ENCODE peak calls at places on chromosomes 16 and 17, in six cellular contexts. One of them, this sample, is unnamed.

GRCh38 chr16:84341533-84342295 is 26.6 kb upstream of the ATP2C2 start:
- DNase-seq in lung: no peak
- DNase-seq in tibial artery: no peak
- DNase-seq in ovary: no peak
- DNase-seq in cardiac fibroblast: no peak
- DNase-seq in GM10248: no peak
- DNase-seq in this sample: no peak

GRCh38 chr17:39753514-39754160 is 15.9 kb downstream of the GRB7 start:
- DNase-seq in tibial artery: peak; percentile 28
- DNase-seq in ovary: no peak
- DNase-seq in GM10248: peak; percentile 81
- DNase-seq in cardiac fibroblast: no peak
- DNase-seq in lung: peak; percentile 47
- DNase-seq in this sample: no peak

GRCh38 chr16:46822270-46822669 is 8.7 kb downstream of the C16orf87 start:
- DNase-seq in ovary: no peak
- DNase-seq in lung: no peak
- DNase-seq in cardiac fibroblast: peak; percentile 65
- DNase-seq in tibial artery: no peak
- DNase-seq in GM10248: peak; percentile 42
- DNase-seq in this sample: no peak

GRCh38 chr17:14323522-14323981 is 22.7 kb downstream of the HS3ST3B1 start:
- DNase-seq in ovary: no peak
- DNase-seq in lung: no peak
- DNase-seq in tibial artery: no peak
- DNase-seq in cardiac fibroblast: no peak
- DNase-seq in GM10248: no peak
- DNase-seq in this sample: no peak

GRCh38 chr17:48513097-48513496 is 17.7 kb downstream of the HOXB1 start:
- DNase-seq in ovary: no peak
- DNase-seq in tibial artery: no peak
- DNase-seq in lung: no peak
- DNase-seq in GM10248: peak; percentile 31
- DNase-seq in cardiac fibroblast: no peak
- DNase-seq in this sample: no peak

GRCh38 chr17:12097326-12097725 is 76.6 kb downstream of the MAP2K4 start:
- DNase-seq in GM10248: no peak
- DNase-seq in ovary: no peak
- DNase-seq in cardiac fibroblast: peak; percentile 75
- DNase-seq in tibial artery: no peak
- DNase-seq in lung: no peak
- DNase-seq in this sample: no peak

GRCh38 chr17:81577278-81578000 is 25.3 kb upstream of the FAAP100 start:
- DNase-seq in GM10248: no peak
- DNase-seq in tibial artery: no peak
- DNase-seq in cardiac fibroblast: peak; percentile 62
- DNase-seq in lung: peak; percentile 49
- DNase-seq in ovary: peak; percentile 38
- DNase-seq in this sample: no peak

GRCh38 chr17:83079340-83079747 is at the start of gene METRNL:
- DNase-seq in ovary: peak; percentile 76
- DNase-seq in tibial artery: peak; percentile 72
- DNase-seq in GM10248: peak; percentile 96
- DNase-seq in cardiac fibroblast: peak; percentile 62
- DNase-seq in lung: peak; percentile 74
- DNase-seq in this sample: no peak

GRCh38 chr17:21397341-21398050 is 21.3 kb downstream of the KCNJ12 start:
- DNase-seq in tibial artery: peak; percentile 72
- DNase-seq in ovary: peak; percentile 42
- DNase-seq in GM10248: no peak
- DNase-seq in lung: no peak
- DNase-seq in cardiac fibroblast: peak; percentile 61
- DNase-seq in this sample: no peak

GRCh38 chr17:57211010-57211411 is 45.3 kb upstream of the MSI2 start:
- DNase-seq in GM10248: no peak
- DNase-seq in cardiac fibroblast: peak; percentile 46
- DNase-seq in ovary: no peak
- DNase-seq in tibial artery: no peak
- DNase-seq in lung: no peak
- DNase-seq in this sample: no peak

GRCh38 chr16:23254338-23254737 is 47.8 kb upstream of the SCNN1B start:
- DNase-seq in lung: no peak
- DNase-seq in ovary: no peak
- DNase-seq in cardiac fibroblast: peak; percentile 10
- DNase-seq in GM10248: no peak
- DNase-seq in tibial artery: no peak
- DNase-seq in this sample: no peak

GRCh38 chr16:68146583-68146982 is 61.4 kb downstream of the NFATC3 start:
- DNase-seq in cardiac fibroblast: peak; percentile 46
- DNase-seq in ovary: no peak
- DNase-seq in lung: no peak
- DNase-seq in tibial artery: no peak
- DNase-seq in GM10248: no peak
- DNase-seq in this sample: no peak

GRCh38 chr16:496097-496886 is 31.2 kb upstream of the CAPN15 start:
- DNase-seq in cardiac fibroblast: no peak
- DNase-seq in GM10248: no peak
- DNase-seq in lung: no peak
- DNase-seq in tibial artery: no peak
- DNase-seq in ovary: no peak
- DNase-seq in this sample: no peak

GRCh38 chr17:64477849-64478248 is 19.0 kb downstream of the POLG2 start:
- DNase-seq in GM10248: no peak
- DNase-seq in ovary: no peak
- DNase-seq in cardiac fibroblast: no peak
- DNase-seq in tibial artery: no peak
- DNase-seq in lung: no peak
- DNase-seq in this sample: no peak

GRCh38 chr17:27349540-27350021 is 55.7 kb downstream of the WSB1 start:
- DNase-seq in cardiac fibroblast: no peak
- DNase-seq in GM10248: no peak
- DNase-seq in ovary: peak; percentile 24
- DNase-seq in lung: no peak
- DNase-seq in tibial artery: no peak
- DNase-seq in this sample: no peak

GRCh38 chr16:22692916-22693646 is 120.9 kb upstream of the HS3ST2 start:
- DNase-seq in ovary: no peak
- DNase-seq in GM10248: no peak
- DNase-seq in lung: no peak
- DNase-seq in tibial artery: no peak
- DNase-seq in cardiac fibroblast: no peak
- DNase-seq in this sample: no peak

GRCh38 chr17:83041305-83041704 is 38.1 kb upstream of the METRNL start:
- DNase-seq in ovary: no peak
- DNase-seq in cardiac fibroblast: no peak
- DNase-seq in lung: no peak
- DNase-seq in GM10248: no peak
- DNase-seq in tibial artery: no peak
- DNase-seq in this sample: no peak

GRCh38 chr17:37527249-37527851 is 37.7 kb downstream of the DUSP14 start:
- DNase-seq in tibial artery: no peak
- DNase-seq in ovary: no peak
- DNase-seq in GM10248: peak; percentile 38
- DNase-seq in cardiac fibroblast: peak; percentile 70
- DNase-seq in lung: no peak
- DNase-seq in this sample: no peak

GRCh38 chr17:19414396-19415280 is 3.6 kb downstream of the RNF112 start:
- DNase-seq in ovary: no peak
- DNase-seq in GM10248: no peak
- DNase-seq in cardiac fibroblast: no peak
- DNase-seq in lung: no peak
- DNase-seq in tibial artery: no peak
- DNase-seq in this sample: peak; percentile 52

GRCh38 chr16:78407191-78407590 is 307.7 kb downstream of the WWOX start:
- DNase-seq in ovary: no peak
- DNase-seq in lung: no peak
- DNase-seq in GM10248: no peak
- DNase-seq in cardiac fibroblast: no peak
- DNase-seq in tibial artery: no peak
- DNase-seq in this sample: no peak

GRCh38 chr16:9000664-9001063 is 37.0 kb upstream of the USP7 start:
- DNase-seq in cardiac fibroblast: no peak
- DNase-seq in lung: no peak
- DNase-seq in GM10248: no peak
- DNase-seq in ovary: no peak
- DNase-seq in tibial artery: no peak
- DNase-seq in this sample: no peak

GRCh38 chr17:44333371-44333770 is 8.7 kb upstream of the SLC25A39 start:
- DNase-seq in lung: no peak
- DNase-seq in ovary: no peak
- DNase-seq in GM10248: no peak
- DNase-seq in cardiac fibroblast: no peak
- DNase-seq in tibial artery: peak; percentile 45
- DNase-seq in this sample: no peak

GRCh38 chr17:6608321-6608720 is 32.2 kb downstream of the KIAA0753 start:
- DNase-seq in GM10248: no peak
- DNase-seq in tibial artery: no peak
- DNase-seq in cardiac fibroblast: peak; percentile 48
- DNase-seq in lung: no peak
- DNase-seq in ovary: no peak
- DNase-seq in this sample: no peak

GRCh38 chr16:69126221-69126620 is 6.2 kb downstream of the CHTF8 start:
- DNase-seq in ovary: no peak
- DNase-seq in lung: no peak
- DNase-seq in GM10248: no peak
- DNase-seq in tibial artery: no peak
- DNase-seq in cardiac fibroblast: no peak
- DNase-seq in this sample: no peak

GRCh38 chr16:28193530-28194423 is 18.0 kb downstream of the XPO6 start:
- DNase-seq in tibial artery: no peak
- DNase-seq in ovary: no peak
- DNase-seq in GM10248: no peak
- DNase-seq in cardiac fibroblast: peak; percentile 93
- DNase-seq in lung: no peak
- DNase-seq in this sample: peak; percentile 58

GRCh38 chr16:28196331-28196987 is 15.3 kb downstream of the XPO6 start:
- DNase-seq in lung: no peak
- DNase-seq in GM10248: no peak
- DNase-seq in tibial artery: no peak
- DNase-seq in cardiac fibroblast: no peak
- DNase-seq in ovary: no peak
- DNase-seq in this sample: no peak

GRCh38 chr16:28192811-28193529 is 18.8 kb downstream of the XPO6 start:
- DNase-seq in ovary: no peak
- DNase-seq in lung: no peak
- DNase-seq in tibial artery: no peak
- DNase-seq in GM10248: peak; percentile 74
- DNase-seq in cardiac fibroblast: no peak
- DNase-seq in this sample: no peak

GRCh38 chr16:28191364-28191985 is 20.3 kb downstream of the XPO6 start:
- DNase-seq in tibial artery: no peak
- DNase-seq in ovary: no peak
- DNase-seq in lung: no peak
- DNase-seq in cardiac fibroblast: no peak
- DNase-seq in GM10248: no peak
- DNase-seq in this sample: no peak

GRCh38 chr16:28195859-28196258 is 15.9 kb downstream of the XPO6 start:
- DNase-seq in ovary: no peak
- DNase-seq in GM10248: no peak
- DNase-seq in tibial artery: no peak
- DNase-seq in cardiac fibroblast: no peak
- DNase-seq in lung: no peak
- DNase-seq in this sample: no peak
- TF ChIP-seq CTCF in ovary: no peak
- TF ChIP-seq CTCF in GM10248: no peak
- TF ChIP-seq CTCF in tibial artery: no peak
- TF ChIP-seq CTCF in cardiac fibroblast: no peak
- TF ChIP-seq CTCF in lung: no peak
- TF ChIP-seq CTCF in this sample: no peak

GRCh38 chr16:77043076-77043475 is 147.9 kb upstream of the MON1B start:
- DNase-seq in cardiac fibroblast: peak; percentile 46
- DNase-seq in GM10248: no peak
- DNase-seq in tibial artery: no peak
- DNase-seq in lung: no peak
- DNase-seq in ovary: no peak
- DNase-seq in this sample: no peak
- TF ChIP-seq CTCF in cardiac fibroblast: peak; percentile 36
- TF ChIP-seq CTCF in GM10248: peak; percentile 21
- TF ChIP-seq CTCF in tibial artery: no peak
- TF ChIP-seq CTCF in lung: no peak
- TF ChIP-seq CTCF in ovary: no peak
- TF ChIP-seq CTCF in this sample: no peak

DNA sequence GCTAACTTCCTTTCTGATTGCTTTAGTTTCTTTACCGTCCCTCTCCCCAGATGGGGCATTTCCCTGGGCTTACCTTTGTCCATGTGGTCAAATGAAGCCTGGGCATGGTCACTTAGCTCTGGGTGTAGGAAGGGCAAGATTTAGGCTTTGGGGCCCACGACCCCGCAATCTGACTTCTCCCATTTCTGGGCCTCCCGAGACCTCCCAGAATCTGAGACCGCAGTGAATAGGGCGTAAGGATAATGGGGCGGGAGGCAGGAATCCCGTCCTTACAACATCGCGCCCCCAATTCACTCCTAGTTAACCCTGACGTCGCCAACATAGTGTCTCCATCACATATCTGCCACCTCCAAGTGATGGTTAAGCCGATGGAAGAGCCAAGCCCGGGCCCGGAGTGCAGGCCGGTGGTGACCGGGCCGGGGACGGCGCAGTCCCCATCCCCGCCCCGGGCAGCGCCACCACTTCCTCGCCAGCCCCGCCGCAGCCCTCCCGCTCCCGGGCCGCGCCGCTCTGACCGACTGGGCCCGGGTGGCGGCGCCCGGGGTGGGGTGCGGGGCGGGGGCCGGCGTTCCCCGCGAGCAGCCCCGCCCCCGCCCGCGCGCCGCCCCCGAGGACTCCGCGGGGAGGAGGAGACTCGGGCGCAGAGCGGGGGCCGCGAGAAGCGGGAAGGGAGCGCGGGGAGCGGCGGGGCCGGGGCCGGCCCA is at the start of gene RHBDL3:
- DNase-seq in lung: no peak
- DNase-seq in ovary: peak; percentile 58
- DNase-seq in GM10248: no peak
- DNase-seq in tibial artery: no peak
- DNase-seq in cardiac fibroblast: no peak
- DNase-seq in this sample: no peak
- TF ChIP-seq CTCF in lung: no peak
- TF ChIP-seq CTCF in ovary: no peak
- TF ChIP-seq CTCF in GM10248: no peak
- TF ChIP-seq CTCF in tibial artery: no peak
- TF ChIP-seq CTCF in cardiac fibroblast: no peak
- TF ChIP-seq CTCF in this sample: no peak

GRCh38 chr17:74892974-74893911 is at the start of gene FADS6:
- DNase-seq in GM10248: no peak
- DNase-seq in tibial artery: no peak
- DNase-seq in cardiac fibroblast: no peak
- DNase-seq in ovary: no peak
- DNase-seq in lung: no peak
- DNase-seq in this sample: no peak

GRCh38 chr17:74893936-74894671 is 671 bp upstream of the FADS6 start:
- DNase-seq in cardiac fibroblast: no peak
- DNase-seq in tibial artery: no peak
- DNase-seq in ovary: no peak
- DNase-seq in GM10248: no peak
- DNase-seq in lung: no peak
- DNase-seq in this sample: no peak

GRCh38 chr17:74890554-74890953 is 2.9 kb downstream of the FADS6 start:
- DNase-seq in ovary: no peak
- DNase-seq in tibial artery: no peak
- DNase-seq in lung: no peak
- DNase-seq in GM10248: no peak
- DNase-seq in cardiac fibroblast: no peak
- DNase-seq in this sample: no peak

GRCh38 chr17:74888440-74888839 is 5.0 kb downstream of the FADS6 start:
- DNase-seq in tibial artery: no peak
- DNase-seq in lung: no peak
- DNase-seq in GM10248: no peak
- DNase-seq in cardiac fibroblast: no peak
- DNase-seq in ovary: no peak
- DNase-seq in this sample: no peak

GRCh38 chr17:74892013-74892841 is 1.2 kb downstream of the FADS6 start:
- DNase-seq in lung: peak; percentile 47
- DNase-seq in ovary: no peak
- DNase-seq in tibial artery: no peak
- DNase-seq in GM10248: no peak
- DNase-seq in cardiac fibroblast: no peak
- DNase-seq in this sample: no peak
- TF ChIP-seq CTCF in lung: no peak
- TF ChIP-seq CTCF in ovary: no peak
- TF ChIP-seq CTCF in tibial artery: no peak
- TF ChIP-seq CTCF in GM10248: no peak
- TF ChIP-seq CTCF in cardiac fibroblast: no peak
- TF ChIP-seq CTCF in this sample: no peak